ENCODE peak calls at places on chromosomes 7 and 10, in eight cellular contexts. E, L, W, B, F, D, X and T are unnamed samples.

GRCh38 chr10:100728928-100729876 is 16.2 kb upstream of the PAX2 start:
- DNase-seq in E (no peak), L (no peak), W (no peak), B (peak), F (peak), D (peak), X (no peak), T (peak)

GRCh38 chr7:43693687-43694398 is 35.5 kb downstream of the COA1 start:
- DNase-seq in E (peak), L (peak), W (no peak), B (peak), F (no peak), D (peak), X (no peak), T (no peak)

GRCh38 chr7:155237730-155238129 is 59.9 kb upstream of the INSIG1 start:
- DNase-seq in E (no peak), L (no peak), W (no peak), B (no peak), F (no peak), D (no peak), X (no peak), T (no peak)

GRCh38 chr7:128022631-128023532 is 8.4 kb downstream of the LRRC4 start:
- DNase-seq in E (peak), L (peak), W (no peak), B (peak), F (no peak), D (peak), X (no peak), T (no peak)

GRCh38 chr7:46115410-46115809 is 194.3 kb upstream of the IGFBP3 start:
- DNase-seq in E (no peak), L (no peak), W (no peak), B (peak), F (no peak), D (peak), X (no peak), T (no peak)

GRCh38 chr10:110664483-110665420 is 20.6 kb downstream of the RBM20 start:
- DNase-seq in E (peak), L (peak), W (no peak), B (peak), F (no peak), D (peak), X (no peak), T (no peak)

GRCh38 chr10:4254101-4254994 is 469.3 kb upstream of the KLF6 start:
- DNase-seq in E (peak), L (peak), W (no peak), B (peak), F (no peak), D (peak), X (no peak), T (no peak)

GRCh38 chr10:17474595-17474994 is 20.2 kb upstream of the ST8SIA6 start:
- DNase-seq in E (peak), L (no peak), W (no peak), B (peak), F (no peak), D (peak), X (no peak), T (no peak)

GRCh38 chr10:71970869-71971268 is 6.7 kb downstream of the CHST3 start:
- DNase-seq in E (no peak), L (no peak), W (no peak), B (no peak), F (no peak), D (no peak), X (no peak), T (no peak)

GRCh38 chr10:12504176-12504575 is 154.8 kb downstream of the CAMK1D start:
- DNase-seq in E (no peak), L (no peak), W (no peak), B (no peak), F (no peak), D (no peak), X (no peak), T (no peak)

GRCh38 chr7:25122373-25122772 is 2.7 kb downstream of the CYCS start:
- DNase-seq in E (peak), L (no peak), W (no peak), B (peak), F (no peak), D (peak), X (no peak), T (no peak)

GRCh38 chr7:138328215-138328614 is 131.8 kb upstream of the TRIM24 start:
- DNase-seq in E (no peak), L (no peak), W (no peak), B (peak), F (no peak), D (no peak), X (no peak), T (no peak)

GRCh38 chr10:48289652-48290238 is 15.2 kb upstream of the FRMPD2 start:
- DNase-seq in E (no peak), L (peak), W (peak), B (peak), F (peak), D (peak), X (no peak), T (peak)

GRCh38 chr10:62250594-62251198 is 17.9 kb downstream of the RTKN2 start:
- DNase-seq in E (no peak), L (peak), W (no peak), B (peak), F (no peak), D (peak), X (no peak), T (no peak)

GRCh38 chr10:58003945-58004344 is 263.7 kb downstream of the IPMK start:
- DNase-seq in E (no peak), L (no peak), W (no peak), B (no peak), F (no peak), D (no peak), X (no peak), T (no peak)